ENCODE peak calls at places on chromosomes 2 and 18, in seven cellular contexts. F is HCT116, R is K562, G is HepG2, J is SK-N-SH, C is GM12878, H is H1. O is an unnamed sample.

GRCh38 chr2:223896751-223897320 is 48.3 kb downstream of the WDFY1 start:
- DNase-seq in F (no peak), R (no peak), G (no peak), J (no peak), C (peak; percentile 89), H (no peak), O (no peak)

GRCh38 chr2:202084265-202084664 is 11.2 kb downstream of the KIAA2012 start:
- DNase-seq in F (no peak), R (no peak), G (no peak), J (no peak), C (no peak), H (no peak), O (no peak)

GRCh38 chr2:70069049-70069448 is 18.2 kb upstream of the PCBP1 start:
- DNase-seq in F (no peak), R (no peak), G (peak; percentile 88), J (no peak), C (peak; percentile 83), H (no peak), O (no peak)

GRCh38 chr18:79681484-79682387 is 2.1 kb downstream of the CTDP1 start:
- DNase-seq in F (no peak), R (no peak), G (no peak), J (no peak), C (no peak), H (no peak), O (no peak)

GRCh38 chr2:221203846-221204245 is 368.3 kb downstream of the EPHA4 start:
- DNase-seq in F (no peak), R (no peak), G (no peak), J (no peak), C (no peak), H (no peak), O (no peak)

GRCh38 chr2:78439122-78439521 is 586.4 kb upstream of the REG3G start:
- DNase-seq in F (no peak), R (no peak), G (no peak), J (no peak), C (no peak), H (no peak), O (no peak)

GRCh38 chr2:10400568-10400977 is 47.6 kb downstream of the ODC1 start:
- DNase-seq in F (no peak), R (no peak), G (no peak), J (no peak), C (peak; percentile 50), H (no peak), O (no peak)

GRCh38 chr2:8906208-8906607 is 68.8 kb upstream of the KIDINS220 start:
- DNase-seq in F (peak; percentile 12), R (no peak), G (no peak), J (no peak), C (no peak), H (no peak), O (no peak)

GRCh38 chr2:224901121-224901676 is 141.1 kb downstream of the DOCK10 start:
- DNase-seq in F (no peak), R (no peak), G (no peak), J (no peak), C (no peak), H (no peak), O (no peak)

GRCh38 chr2:120474486-120474885 is 128.6 kb downstream of the INHBB start:
- DNase-seq in F (no peak), R (no peak), G (no peak), J (no peak), C (no peak), H (no peak), O (no peak)

GRCh38 chr18:32289480-32290075 is 99.7 kb downstream of the MEP1B start:
- DNase-seq in F (peak; percentile 63), R (no peak), G (peak; percentile 66), J (peak; percentile 70), C (no peak), H (peak; percentile 68), O (no peak)
- TF ChIP-seq JUND in F (no peak), R (no peak), G (no peak), J (no peak), C (no peak), H (no peak), O (no peak)

GRCh38 chr2:226079186-226079585 is 679.7 kb downstream of the NYAP2 start:
- DNase-seq in F (no peak), R (no peak), G (no peak), J (no peak), C (no peak), H (no peak), O (no peak)

GRCh38 chr2:226076529-226076928 is 677.0 kb downstream of the NYAP2 start:
- DNase-seq in F (no peak), R (no peak), G (no peak), J (no peak), C (no peak), H (no peak), O (no peak)

GRCh38 chr2:226077031-226077430 is 677.5 kb downstream of the NYAP2 start:
- DNase-seq in F (no peak), R (no peak), G (no peak), J (no peak), C (no peak), H (no peak), O (no peak)

GRCh38 chr2:226078656-226079055 is 679.1 kb downstream of the NYAP2 start:
- DNase-seq in F (no peak), R (no peak), G (no peak), J (no peak), C (no peak), H (no peak), O (no peak)

DNA sequence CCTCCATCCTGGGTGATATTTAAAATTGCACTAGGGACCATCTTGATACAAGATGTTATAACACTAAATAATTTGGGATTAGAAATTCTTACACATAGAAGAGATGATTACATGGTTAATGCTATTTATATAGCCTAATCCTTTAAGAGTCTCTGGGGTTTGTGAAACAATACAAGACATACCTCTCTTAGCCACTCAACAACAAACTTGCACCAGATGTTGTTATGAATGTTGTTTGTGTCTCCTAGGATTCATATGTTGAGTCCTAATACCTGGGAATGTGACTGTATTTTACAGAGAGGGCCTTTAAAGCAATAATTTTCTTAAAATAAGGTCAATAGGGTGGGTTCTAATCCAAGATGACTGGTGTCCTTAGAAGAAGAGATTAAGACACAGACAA is 678.3 kb downstream of the NYAP2 start:
- DNase-seq in F (no peak), R (no peak), G (no peak), J (no peak), C (no peak), H (no peak), O (no peak)
- TF ChIP-seq JUND in F (no peak), R (no peak), G (no peak), J (no peak), C (no peak), H (no peak), O (no peak)

DNA sequence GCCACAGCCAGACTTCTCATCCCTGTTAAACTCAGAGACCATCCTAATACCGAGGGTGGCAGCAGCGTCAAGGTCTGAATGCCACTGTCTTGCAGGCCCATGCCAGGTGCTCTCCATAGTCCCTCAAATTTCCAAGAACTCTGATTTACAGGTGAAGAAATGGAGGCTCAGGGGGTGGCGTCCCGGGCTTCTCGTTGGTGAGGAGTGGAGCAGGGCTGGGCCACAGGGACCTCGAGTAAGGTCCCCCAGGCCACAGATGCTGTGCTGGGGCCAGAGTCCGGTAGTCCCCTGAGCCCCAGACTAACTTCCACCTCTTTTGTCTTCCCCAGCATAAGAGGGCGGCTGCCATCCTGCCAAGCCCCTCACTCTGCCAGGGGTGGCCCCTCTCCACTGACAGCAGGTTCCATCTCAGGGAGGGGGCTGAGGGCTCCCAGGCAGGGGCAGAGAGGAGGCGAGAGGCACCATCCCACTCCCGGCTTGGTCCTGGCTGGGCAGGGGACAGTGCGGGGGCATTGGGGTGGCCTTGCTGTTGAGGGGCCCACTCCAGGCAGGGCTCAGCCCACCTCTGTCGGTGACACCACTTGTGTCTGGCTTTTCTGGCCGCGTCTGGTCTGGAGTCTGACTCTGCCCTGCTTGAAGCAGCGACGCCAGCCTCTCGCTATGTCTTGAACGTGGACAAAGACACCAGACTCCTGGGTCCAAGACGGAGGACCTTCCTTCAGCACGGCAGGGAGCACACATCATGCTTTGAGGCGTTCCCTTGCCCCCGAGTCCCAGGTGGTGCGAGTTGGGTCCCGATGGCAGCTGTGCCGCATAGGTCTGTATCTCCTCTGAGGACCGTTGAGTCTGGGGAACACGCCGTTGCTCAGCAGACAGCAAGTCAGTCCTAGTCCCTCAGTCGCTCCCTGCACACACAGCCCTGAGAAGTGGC is 15.9 kb upstream of the KLHL30 start:
- DNase-seq in F (no peak), R (no peak), G (no peak), J (no peak), C (no peak), H (no peak), O (no peak)
- TF ChIP-seq JUND in F (no peak), R (no peak), G (no peak), J (no peak), C (no peak), H (no peak), O (no peak)

DNA sequence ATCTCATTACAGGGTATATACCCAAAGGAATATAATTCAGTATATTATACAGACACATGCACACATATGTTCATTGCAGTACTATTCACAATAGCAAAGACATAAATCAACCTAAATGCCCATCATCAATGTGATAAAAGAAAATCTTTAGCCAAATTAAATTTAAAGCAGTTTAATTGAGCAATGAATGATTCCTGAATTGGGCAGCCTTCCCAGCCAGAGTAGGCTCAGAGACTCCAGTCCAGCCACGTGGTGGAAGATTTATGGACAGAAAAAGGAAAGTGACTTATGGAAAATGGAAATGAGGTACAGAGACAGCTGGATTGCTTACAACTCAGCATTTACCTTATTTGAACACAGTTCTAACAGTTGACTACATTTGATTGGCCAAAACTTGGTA is 377.0 kb upstream of the SLC39A10 start:
- DNase-seq in F (no peak), R (no peak), G (no peak), J (no peak), C (no peak), H (no peak), O (no peak)
- TF ChIP-seq JUND in F (no peak), R (no peak), G (no peak), J (no peak), C (no peak), H (no peak), O (no peak)

DNA sequence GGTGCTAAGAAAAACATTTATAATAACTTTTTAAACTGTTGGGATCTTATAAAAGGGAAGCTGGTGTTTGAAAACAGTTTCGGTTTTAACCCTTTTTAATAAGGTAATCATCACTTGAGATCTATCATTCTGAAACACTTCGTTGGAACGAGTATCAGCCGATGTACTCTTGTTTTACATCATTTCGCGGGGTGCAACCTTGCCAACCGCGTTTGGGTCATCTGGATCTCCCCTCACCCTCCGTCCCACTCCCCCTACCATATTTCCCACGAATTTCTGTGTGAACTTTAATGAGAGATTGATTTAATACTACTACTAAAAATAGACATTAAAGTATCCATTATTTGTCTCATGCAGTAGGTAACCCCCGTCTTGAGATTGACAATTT is 1.3 kb downstream of the CREB1 start:
- DNase-seq in F (no peak), R (no peak), G (no peak), J (peak; percentile 19), C (no peak), H (no peak), O (no peak)
- TF ChIP-seq JUND in F (no peak), R (no peak), G (no peak), J (no peak), C (no peak), H (no peak), O (no peak)

GRCh38 chr2:30216157-30216556 is 15.2 kb upstream of the LBH start:
- DNase-seq in F (no peak), R (no peak), G (no peak), J (no peak), C (no peak), H (no peak), O (no peak)
- TF ChIP-seq JUND in F (no peak), R (no peak), G (no peak), J (no peak), C (no peak), H (no peak), O (no peak)

O was measured in T47D.